ENCODE peak calls at places on chromosomes 11 and 22, in eight cellular contexts. E is CD8-positive, alpha-beta T cell; Y is brain microvascular endothelial cell; S is tibial nerve; X is body of pancreas; F is right lobe of liver; M is mucosa of descending colon; R is fibroblast of lung. I is an unnamed sample.

GRCh38 chr11:12091957-12092558 is 18.3 kb upstream of the MICAL2 start:
- DNase-seq in E (no peak), Y (no peak), S (no peak), X (no peak), F (no peak), M (no peak), R (no peak), I (no peak)

GRCh38 chr11:44397586-44398178 is 87.7 kb upstream of the ALX4 start:
- DNase-seq in E (no peak), Y (no peak), S (no peak), X (no peak), F (no peak), M (no peak), R (no peak), I (no peak)

GRCh38 chr11:1150769-1151365 is 6.9 kb upstream of the MUC5AC start:
- DNase-seq in E (no peak), Y (peak; percentile 62), S (peak; percentile 25), X (no peak), F (peak; percentile 24), M (no peak), R (peak; percentile 30), I (peak; percentile 81)

GRCh38 chr11:91805293-91805692 is 419.3 kb upstream of the FAT3 start:
- DNase-seq in E (no peak), Y (no peak), S (no peak), X (no peak), F (no peak), M (no peak), R (peak; percentile 19), I (no peak)

GRCh38 chr11:120172054-120172881 is 34.4 kb upstream of the TRIM29 start:
- DNase-seq in E (peak; percentile 47), Y (peak; percentile 38), S (peak; percentile 66), X (peak; percentile 83), F (peak; percentile 76), M (peak; percentile 75), R (peak; percentile 34), I (peak; percentile 73)

GRCh38 chr22:19889951-19890350 is 35.3 kb upstream of the GNB1L start:
- DNase-seq in E (peak; percentile 51), Y (no peak), S (no peak), X (no peak), F (peak; percentile 39), M (peak; percentile 23), R (no peak), I (no peak)

GRCh38 chr22:28799125-28799833 is 1.1 kb downstream of the XBP1 start:
- DNase-seq in E (no peak), Y (peak; percentile 87), S (peak; percentile 83), X (peak; percentile 53), F (no peak), M (no peak), R (peak; percentile 88), I (peak; percentile 96)

GRCh38 chr11:78655561-78655960 is 80.9 kb upstream of the NARS2 start:
- DNase-seq in E (no peak), Y (no peak), S (no peak), X (no peak), F (no peak), M (no peak), R (no peak), I (no peak)

GRCh38 chr11:115199501-115199900 is 304.7 kb downstream of the CADM1 start:
- DNase-seq in E (no peak), Y (no peak), S (no peak), X (no peak), F (no peak), M (no peak), R (peak; percentile 78), I (no peak)

GRCh38 chr11:89498845-89499448 is 7.8 kb upstream of the NOX4 start:
- DNase-seq in E (no peak), Y (no peak), S (no peak), X (no peak), F (peak; percentile 18), M (no peak), R (no peak), I (no peak)

GRCh38 chr11:62005231-62005661 is 37.8 kb upstream of the FTH1 start:
- DNase-seq in E (no peak), Y (no peak), S (peak; percentile 26), X (no peak), F (no peak), M (no peak), R (no peak), I (peak; percentile 39)

GRCh38 chr22:50056214-50056972 is 1.7 kb downstream of the TTLL8 start:
- DNase-seq in E (no peak), Y (no peak), S (no peak), X (no peak), F (peak; percentile 36), M (peak; percentile 1), R (no peak), I (no peak)

GRCh38 chr11:2273771-2274170 is 3.4 kb upstream of the ASCL2 start:
- DNase-seq in E (no peak), Y (no peak), S (no peak), X (peak; percentile 43), F (no peak), M (no peak), R (no peak), I (no peak)

GRCh38 chr11:59173080-59173963 is 1.4 kb downstream of the DTX4 start:
- DNase-seq in E (no peak), Y (no peak), S (no peak), X (peak; percentile 37), F (peak; percentile 68), M (peak; percentile 70), R (peak; percentile 30), I (peak; percentile 48)

GRCh38 chr11:22670803-22671202 is 4.4 kb downstream of the GAS2 start:
- DNase-seq in E (no peak), Y (no peak), S (no peak), X (no peak), F (no peak), M (no peak), R (no peak), I (peak; percentile 49)

GRCh38 chr11:16292167-16292859 is 64.0 kb downstream of the SOX6 start:
- DNase-seq in E (no peak), Y (no peak), S (no peak), X (no peak), F (no peak), M (no peak), R (no peak), I (no peak)

GRCh38 chr11:9013373-9013772 is 9.6 kb upstream of the NRIP3 start:
- DNase-seq in E (no peak), Y (no peak), S (no peak), X (no peak), F (no peak), M (no peak), R (no peak), I (no peak)

GRCh38 chr11:15944460-15944859 is 411.9 kb downstream of the SOX6 start:
- DNase-seq in E (no peak), Y (no peak), S (no peak), X (no peak), F (no peak), M (peak; percentile 57), R (no peak), I (peak; percentile 10)

GRCh38 chr11:35798423-35798822 is 135.8 kb downstream of the TRIM44 start:
- DNase-seq in E (no peak), Y (no peak), S (no peak), X (no peak), F (no peak), M (no peak), R (peak; percentile 29), I (peak; percentile 18)

GRCh38 chr11:3163241-3163981 is 1.7 kb downstream of the OSBPL5 start:
- DNase-seq in E (no peak), Y (no peak), S (no peak), X (peak; percentile 15), F (peak; percentile 29), M (peak; percentile 20), R (no peak), I (no peak)

GRCh38 chr11:11396290-11397042 is 43.4 kb upstream of the CSNK2A3 start:
- DNase-seq in E (no peak), Y (peak; percentile 84), S (no peak), X (no peak), F (no peak), M (no peak), R (peak; percentile 96), I (peak; percentile 95)

GRCh38 chr11:60625262-60625661 is 74.2 kb upstream of the MS4A8 start:
- DNase-seq in E (no peak), Y (peak; percentile 70), S (peak; percentile 6), X (peak; percentile 45), F (no peak), M (no peak), R (peak; percentile 2), I (peak; percentile 17)

GRCh38 chr22:47207387-47207786 is 444.9 kb downstream of the TBC1D22A start:
- DNase-seq in E (no peak), Y (no peak), S (no peak), X (no peak), F (no peak), M (no peak), R (no peak), I (no peak)

GRCh38 chr11:68892576-68892975 is 11.1 kb downstream of the MRPL21 start:
- DNase-seq in E (no peak), Y (no peak), S (no peak), X (no peak), F (no peak), M (no peak), R (no peak), I (no peak)

DNA sequence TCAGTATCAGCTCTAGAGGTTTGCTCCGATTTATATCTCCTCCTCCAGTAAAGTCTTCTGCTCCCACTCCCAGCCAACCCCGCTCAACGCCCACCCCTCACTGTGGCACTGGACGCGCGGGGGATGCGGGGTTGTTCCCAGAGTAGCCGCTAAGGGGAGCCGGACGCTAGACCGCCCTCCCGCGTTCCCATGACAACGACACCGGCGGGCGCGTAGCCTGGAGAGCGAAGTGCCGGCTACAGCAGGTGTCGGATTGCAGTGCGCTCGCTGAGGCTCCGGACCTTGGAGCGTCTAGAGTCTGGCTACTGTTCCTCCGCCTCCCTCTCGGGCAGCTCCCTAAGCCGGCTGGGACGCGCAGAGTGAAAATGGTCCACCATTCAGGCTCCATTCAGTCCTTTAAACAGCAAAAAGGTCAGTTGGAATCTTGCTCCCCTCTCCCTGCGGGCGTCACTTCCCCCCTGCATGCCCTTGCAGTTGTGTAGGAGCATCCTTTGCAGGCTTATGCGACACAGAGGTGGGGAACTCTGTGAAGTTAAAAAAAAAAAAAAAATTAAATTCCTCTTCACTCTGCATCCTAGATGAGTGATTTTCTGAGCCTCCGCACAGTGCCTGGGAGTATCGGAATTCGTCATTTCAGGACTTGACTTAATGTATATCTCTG is at the start of gene ANO3:
- DNase-seq in E (no peak), Y (peak; percentile 79), S (peak; percentile 5), X (peak; percentile 79), F (peak; percentile 69), M (peak; percentile 33), R (peak; percentile 84), I (peak; percentile 82)
- H3K4me3 ChIP-seq in E (no peak within 1 kb of the TSS), Y (peak within 1 kb of the TSS; percentile 45), S (peak within 1 kb of the TSS; percentile 31), X (no peak within 1 kb of the TSS), F (no peak within 1 kb of the TSS), M (no peak within 1 kb of the TSS), R (peak within 1 kb of the TSS; percentile 49), I (peak within 1 kb of the TSS; percentile 37)

GRCh38 chr22:41021655-41022454 is 70.5 kb upstream of the EP300 start:
- DNase-seq in E (peak; percentile 37), Y (no peak), S (peak; percentile 63), X (peak; percentile 66), F (peak; percentile 75), M (peak; percentile 89), R (peak; percentile 35), I (peak; percentile 47)
- TF ChIP-seq CTCF in E (no peak), Y (no peak), S (no peak), X (no peak), F (peak; percentile 25), M (peak; percentile 11), R (no peak), I (no peak)

GRCh38 chr11:125370561-125371389 is 125.3 kb downstream of the FEZ1 start:
- DNase-seq in E (no peak), Y (no peak), S (no peak), X (no peak), F (no peak), M (no peak), R (no peak), I (no peak)
- H3K4me3 ChIP-seq in E (no peak overlapping the region), Y (no peak overlapping the region), S (no peak overlapping the region), X (no peak overlapping the region), F (no peak overlapping the region), M (no peak overlapping the region), R (no peak overlapping the region), I (no peak overlapping the region)

GRCh38 chr11:97557399-97557798 is 1167.6 kb downstream of the JRKL start:
- DNase-seq in E (no peak), Y (peak; percentile 5), S (no peak), X (no peak), F (no peak), M (no peak), R (no peak), I (peak; percentile 61)
- TF ChIP-seq CTCF in E (no peak), Y (peak; percentile 50), S (no peak), X (no peak), F (no peak), M (no peak), R (no peak), I (peak; percentile 65)

I was measured in fibroblast of pulmonary artery.